ENCODE peak calls at places on chromosome 4, in four cellular contexts. Z is psoas muscle, J is cardiac fibroblast, K is endodermal cell. B is an unnamed sample.

GRCh38 chr4:135354876-135355275 is 1153.3 kb upstream of the PABPC4L start:
- DNase-seq in Z (no peak), J (peak; percentile 2), K (no peak), B (no peak)

GRCh38 chr4:15714141-15714540 is 11.3 kb downstream of the BST1 start:
- DNase-seq in Z (no peak), J (no peak), K (no peak), B (no peak)

GRCh38 chr4:118307619-118308018 is 45.2 kb downstream of the PRSS12 start:
- DNase-seq in Z (no peak), J (no peak), K (no peak), B (no peak)

GRCh38 chr4:23305026-23305425 is 584.8 kb downstream of the PPARGC1A start:
- DNase-seq in Z (no peak), J (peak; percentile 5), K (no peak), B (peak; percentile 0)

GRCh38 chr4:58953575-58953974 is 1843.4 kb upstream of the IGFBP7 start:
- DNase-seq in Z (no peak), J (no peak), K (no peak), B (no peak)

GRCh38 chr4:184163813-184164212 is 53.9 kb downstream of the ENPP6 start:
- DNase-seq in Z (no peak), J (no peak), K (peak; percentile 92), B (peak; percentile 21)

GRCh38 chr4:184514121-184514988 is 40.0 kb upstream of the IRF2 start:
- DNase-seq in Z (peak; percentile 56), J (peak; percentile 89), K (peak; percentile 57), B (peak; percentile 92)

GRCh38 chr4:79445371-79445781 is 37.3 kb upstream of the GK2 start:
- DNase-seq in Z (no peak), J (no peak), K (peak; percentile 52), B (no peak)

GRCh38 chr4:112145326-112145819 is at the start of gene FAM241A:
- DNase-seq in Z (peak; percentile 92), J (peak; percentile 81), K (peak; percentile 96), B (peak; percentile 74)

GRCh38 chr4:112150920-112151319 is 5.7 kb downstream of the FAM241A start:
- DNase-seq in Z (no peak), J (no peak), K (no peak), B (no peak)

GRCh38 chr4:112144546-112145325 is 518 bp upstream of the FAM241A start:
- DNase-seq in Z (peak; percentile 45), J (no peak), K (no peak), B (no peak)

GRCh38 chr4:112145820-112146813 is 863 bp downstream of the FAM241A start:
- DNase-seq in Z (peak; percentile 69), J (peak; percentile 63), K (peak; percentile 82), B (peak; percentile 41)

DNA sequence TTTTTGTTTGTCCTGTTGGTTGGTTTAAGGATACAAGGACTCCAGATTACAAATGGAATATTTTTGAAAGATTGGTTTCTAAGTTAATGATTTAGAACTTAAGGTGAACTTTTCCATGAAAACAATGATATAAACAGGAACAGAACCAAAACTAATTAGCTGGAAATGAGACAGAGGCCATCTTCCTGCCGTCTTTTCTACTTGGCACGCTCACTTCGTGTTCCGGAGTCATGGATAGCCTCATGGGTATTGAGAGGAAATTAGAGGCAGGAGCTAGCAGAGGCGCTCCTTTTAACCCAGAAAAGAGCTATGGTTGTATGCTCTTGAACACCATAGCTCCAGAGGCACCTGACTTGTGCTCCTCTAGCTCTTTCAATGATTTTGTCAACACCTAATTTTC is 2.4 kb downstream of the FAM241A start:
- DNase-seq in Z (no peak), J (peak; percentile 74), K (no peak), B (peak; percentile 66)
- H3K4me3 ChIP-seq in Z (peak overlapping the region; percentile 94), J (no peak overlapping the region), K (no peak overlapping the region), B (peak overlapping the region; percentile 74)

DNA sequence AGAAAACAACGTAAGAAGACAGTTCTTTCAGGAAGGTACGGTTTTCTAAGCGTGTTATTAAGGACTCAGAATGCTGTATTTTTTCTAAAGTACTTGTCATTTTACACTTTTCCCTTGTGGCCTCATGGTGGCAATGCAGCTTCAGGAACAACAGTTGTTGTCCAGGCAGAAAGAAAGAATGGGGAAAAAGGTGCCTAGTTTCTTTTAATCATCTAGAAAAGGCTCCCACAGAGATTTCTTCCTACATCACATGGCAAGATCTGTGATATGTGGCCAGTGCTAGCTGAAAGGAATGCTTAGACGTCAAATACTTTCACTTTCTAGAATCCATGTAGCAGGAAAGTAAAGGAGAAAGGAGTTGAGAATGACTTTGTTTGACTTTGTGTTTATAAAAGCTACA is 49.0 kb upstream of the TRAM1L1 start:
- DNase-seq in Z (no peak), J (peak; percentile 33), K (peak; percentile 70), B (peak; percentile 41)
- TF ChIP-seq CTCF in Z (no peak), J (peak; percentile 31), K (peak; percentile 82), B (peak; percentile 26)

GRCh38 chr4:147735413-147736301 is 3.8 kb downstream of the ARHGAP10 start:
- DNase-seq in Z (no peak), J (no peak), K (no peak), B (no peak)
- H3K4me3 ChIP-seq in Z (peak overlapping the region; percentile 93), J (no peak overlapping the region), K (no peak overlapping the region), B (no peak overlapping the region)

GRCh38 chr4:145056325-145057130 is 41.5 kb downstream of the ANAPC10 start:
- DNase-seq in Z (no peak), J (no peak), K (no peak), B (no peak)

GRCh38 chr4:145058256-145058655 is 39.7 kb downstream of the ANAPC10 start:
- DNase-seq in Z (no peak), J (no peak), K (no peak), B (no peak)

GRCh38 chr4:145055533-145056257 is 42.3 kb downstream of the ANAPC10 start:
- DNase-seq in Z (no peak), J (no peak), K (no peak), B (no peak)

GRCh38 chr4:145066063-145066501 is 31.9 kb downstream of the ANAPC10 start:
- DNase-seq in Z (no peak), J (no peak), K (no peak), B (no peak)

GRCh38 chr4:145061325-145061920 is 36.6 kb downstream of the ANAPC10 start:
- DNase-seq in Z (no peak), J (peak; percentile 82), K (no peak), B (peak; percentile 72)
- TF ChIP-seq CTCF in Z (peak; percentile 62), J (peak; percentile 23), K (peak; percentile 75), B (peak; percentile 32)

GRCh38 chr4:44157611-44158277 is 290.9 kb downstream of the KCTD8 start:
- DNase-seq in Z (no peak), J (peak; percentile 60), K (no peak), B (no peak)

GRCh38 chr4:44165938-44166337 is 282.7 kb downstream of the KCTD8 start:
- DNase-seq in Z (no peak), J (no peak), K (no peak), B (no peak)

GRCh38 chr4:44162538-44163270 is 285.9 kb downstream of the KCTD8 start:
- DNase-seq in Z (no peak), J (no peak), K (no peak), B (no peak)

DNA sequence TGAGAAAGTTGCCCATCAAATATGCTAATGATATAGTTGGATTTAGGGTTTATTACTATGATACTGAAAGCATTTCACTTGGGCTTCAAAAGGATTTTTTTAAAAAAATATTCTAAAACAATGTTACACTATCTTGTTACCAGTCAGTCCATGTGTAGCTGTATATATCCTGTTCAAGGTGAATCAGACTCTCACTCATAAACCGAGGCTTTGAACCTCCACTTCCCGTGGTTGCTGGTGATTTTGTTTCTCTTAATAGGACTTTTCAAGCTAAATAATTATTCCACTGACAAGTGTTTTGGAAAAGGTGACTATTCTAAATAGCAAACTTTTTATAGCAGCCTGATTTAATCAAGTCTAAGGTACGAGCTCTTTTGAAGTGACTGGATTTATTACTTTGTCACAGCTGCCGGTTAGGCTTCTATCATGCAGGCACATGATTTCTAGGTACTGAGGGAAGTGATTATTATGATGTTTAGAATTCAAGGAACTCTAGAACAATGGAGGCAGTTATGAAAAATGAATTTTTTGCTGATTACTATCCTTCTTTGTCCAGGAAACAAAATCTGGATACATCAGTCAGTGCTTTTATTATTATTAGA is 287.7 kb downstream of the KCTD8 start:
- DNase-seq in Z (no peak), J (peak; percentile 5), K (no peak), B (no peak)
- H3K4me3 ChIP-seq in Z (no peak overlapping the region), J (no peak overlapping the region), K (no peak overlapping the region), B (no peak overlapping the region)

B was measured in fibroblast of mammary gland.